ENCODE peak calls at places on chromosome 2, in four cellular contexts. L, W, K and B are unnamed samples.

GRCh38 chr2:64838817-64839216 is 150.4 kb upstream of the SLC1A4 start:
- DNase-seq in L (no peak), W (no peak), K (no peak), B (no peak)

GRCh38 chr2:9941196-9941995 is 10.1 kb upstream of the GRHL1 start:
- DNase-seq in L (no peak), W (no peak), K (no peak), B (peak)

GRCh38 chr2:130355578-130356431 is at the start of gene PTPN18:
- DNase-seq in L (no peak), W (peak), K (peak), B (peak)

GRCh38 chr2:71882236-71882946 is 265.3 kb downstream of the CYP26B1 start:
- DNase-seq in L (no peak), W (no peak), K (no peak), B (no peak)

GRCh38 chr2:8456149-8457091 is 225.4 kb upstream of the ID2 start:
- DNase-seq in L (no peak), W (no peak), K (no peak), B (peak)

GRCh38 chr2:121088251-121089004 is 196.6 kb downstream of the TFCP2L1 start:
- DNase-seq in L (no peak), W (no peak), K (peak), B (no peak)

GRCh38 chr2:129906861-129907235 is 72.6 kb upstream of the RAB6C start:
- DNase-seq in L (no peak), W (no peak), K (no peak), B (no peak)

GRCh38 chr2:210630904-210631560 is 74.6 kb downstream of the CPS1 start:
- DNase-seq in L (no peak), W (no peak), K (peak), B (no peak)

GRCh38 chr2:53445376-53446072 is 322.1 kb upstream of the CHAC2 start:
- DNase-seq in L (no peak), W (no peak), K (no peak), B (no peak)

GRCh38 chr2:189821953-189822748 is 37.9 kb downstream of the PMS1 start:
- DNase-seq in L (no peak), W (no peak), K (no peak), B (no peak)

GRCh38 chr2:232075080-232075479 is 113.6 kb downstream of the DIS3L2 start:
- DNase-seq in L (no peak), W (no peak), K (no peak), B (no peak)

GRCh38 chr2:224407241-224407680 is 5.4 kb upstream of the FAM124B start:
- DNase-seq in L (no peak), W (peak), K (no peak), B (no peak)

GRCh38 chr2:144508162-144508765 is 11.7 kb downstream of the ZEB2 start:
- DNase-seq in L (no peak), W (peak), K (no peak), B (no peak)

GRCh38 chr2:192286093-192286701 is 91.5 kb upstream of the TMEFF2 start:
- DNase-seq in L (no peak), W (no peak), K (peak), B (peak)

GRCh38 chr2:21774691-21775090 is 650.9 kb downstream of the TDRD15 start:
- DNase-seq in L (no peak), W (no peak), K (no peak), B (no peak)

GRCh38 chr2:126244937-126245336 is 411.0 kb upstream of the GYPC start:
- DNase-seq in L (no peak), W (peak), K (peak), B (peak)

GRCh38 chr2:223993634-223994232 is 36.5 kb downstream of the MRPL44 start:
- DNase-seq in L (peak), W (peak), K (peak), B (peak)

GRCh38 chr2:9769171-9770005 is 73.9 kb upstream of the TAF1B start:
- DNase-seq in L (no peak), W (no peak), K (no peak), B (no peak)

GRCh38 chr2:113895301-113895700 is 5.4 kb downstream of the ACTR3 start:
- DNase-seq in L (no peak), W (no peak), K (no peak), B (no peak)

GRCh38 chr2:133768261-133769021 is 200.2 kb upstream of the NCKAP5 start:
- DNase-seq in L (no peak), W (no peak), K (no peak), B (no peak)

GRCh38 chr2:27085062-27085669 is 1.4 kb upstream of the KHK start:
- DNase-seq in L (no peak), W (no peak), K (no peak), B (no peak)

GRCh38 chr2:240925191-240925575 is 19.0 kb downstream of the CROCC2 start:
- DNase-seq in L (no peak), W (no peak), K (no peak), B (peak)

GRCh38 chr2:97645112-97645699 is 656 bp upstream of the COX5B start:
- DNase-seq in L (no peak), W (peak), K (no peak), B (peak)

GRCh38 chr2:233063269-233063975 is 3.3 kb downstream of the INPP5D start:
- DNase-seq in L (no peak), W (peak), K (peak), B (peak)

GRCh38 chr2:43619511-43619910 is 17.5 kb upstream of the PLEKHH2 start:
- DNase-seq in L (no peak), W (no peak), K (no peak), B (no peak)

GRCh38 chr2:137910641-137911040 is 53.6 kb upstream of the HNMT start:
- DNase-seq in L (no peak), W (peak), K (peak), B (peak)

GRCh38 chr2:187575081-187576067 is 21.1 kb upstream of the TFPI start:
- DNase-seq in L (no peak), W (no peak), K (no peak), B (no peak)

GRCh38 chr2:157413342-157414035 is 30.4 kb downstream of the CYTIP start:
- DNase-seq in L (no peak), W (no peak), K (no peak), B (peak)

GRCh38 chr2:10269711-10270610 is 32.7 kb upstream of the HPCAL1 start:
- DNase-seq in L (no peak), W (no peak), K (no peak), B (no peak)

GRCh38 chr2:203532957-203533695 is 2.0 kb downstream of the RAPH1 start:
- DNase-seq in L (no peak), W (no peak), K (peak), B (no peak)

GRCh38 chr2:235618039-235618438 is 124.2 kb downstream of the AGAP1 start:
- DNase-seq in L (no peak), W (no peak), K (no peak), B (no peak)

GRCh38 chr2:239316562-239317465 is 84.0 kb downstream of the HDAC4 start:
- DNase-seq in L (no peak), W (no peak), K (no peak), B (no peak)
- TF ChIP-seq CTCF in L (no peak), W (no peak), K (no peak), B (no peak)

GRCh38 chr2:231000211-231000904 is 4.4 kb downstream of the SPATA3 start:
- DNase-seq in L (no peak), W (no peak), K (no peak), B (no peak)
- TF ChIP-seq CTCF in L (no peak), W (no peak), K (no peak), B (no peak)

DNA sequence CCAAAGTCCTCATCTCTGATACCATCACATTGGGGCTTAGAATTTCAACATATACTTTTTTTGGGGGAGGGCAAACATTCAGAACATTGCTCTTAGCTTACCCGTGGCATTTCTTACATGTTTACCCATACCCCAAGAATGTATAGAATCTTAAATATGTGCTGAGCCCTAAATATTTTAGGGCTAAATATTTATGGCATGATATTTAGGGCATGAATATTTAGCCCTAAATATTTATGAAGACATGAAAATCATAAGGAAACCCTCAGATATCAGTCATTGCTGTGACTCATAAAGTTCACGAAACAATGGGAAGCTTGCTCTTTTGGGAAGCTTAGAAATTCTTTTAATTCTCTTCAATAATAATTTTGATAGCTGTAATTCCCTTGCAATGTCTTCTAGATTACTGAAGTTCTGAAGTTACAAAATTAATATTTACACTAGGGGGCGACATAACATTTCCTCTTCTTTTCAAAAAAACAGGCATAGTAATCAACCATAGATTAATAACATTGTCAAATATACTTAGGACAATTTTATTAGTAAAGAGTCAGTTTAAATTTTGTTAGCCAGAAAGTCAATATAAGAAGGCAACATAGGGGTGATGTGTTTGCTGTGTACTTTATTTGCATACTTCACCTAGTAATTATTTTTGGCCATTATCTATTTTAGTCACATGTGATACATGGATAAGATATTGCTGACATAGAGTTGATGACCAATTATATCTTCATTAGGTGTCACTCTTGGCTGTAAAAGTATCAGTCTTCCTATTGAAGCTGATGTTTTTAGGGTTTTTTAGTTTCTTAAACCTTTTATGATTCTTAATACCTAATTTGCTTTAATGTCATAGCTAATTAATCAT is 13.1 kb downstream of the ZNF804A start:
- DNase-seq in L (no peak), W (peak), K (peak), B (peak)
- TF ChIP-seq CTCF in L (no peak), W (peak), K (peak), B (peak)

GRCh38 chr2:181715033-181715630 is 34.8 kb upstream of the NEUROD1 start:
- DNase-seq in L (peak), W (peak), K (peak), B (peak)
- TF ChIP-seq CTCF in L (peak), W (peak), K (peak), B (peak)